ENCODE peak calls at places on chromosome 6, in six cellular contexts. One of them, this sample, is unnamed.
A peak's percentile ranks its signal among the peaks of the same experiment; 100 is the strongest.

GRCh38 chr6:42820509-42821340 is 38.9 kb downstream of the BICRAL start:
- DNase-seq in A549: no peak
- DNase-seq in endothelial cell of umbilical vein: no peak
- DNase-seq in HCT116: no peak
- DNase-seq in body of pancreas: no peak
- DNase-seq in prostate gland: no peak
- DNase-seq in this sample: peak; percentile 51

GRCh38 chr6:118768904-118769325 is 117.5 kb upstream of the CEP85L start:
- DNase-seq in A549: no peak
- DNase-seq in endothelial cell of umbilical vein: no peak
- DNase-seq in HCT116: no peak
- DNase-seq in body of pancreas: no peak
- DNase-seq in prostate gland: peak; percentile 29
- DNase-seq in this sample: no peak

GRCh38 chr6:56062856-56063255 is 184.5 kb downstream of the COL21A1 start:
- DNase-seq in A549: no peak
- DNase-seq in endothelial cell of umbilical vein: no peak
- DNase-seq in HCT116: no peak
- DNase-seq in body of pancreas: no peak
- DNase-seq in prostate gland: no peak
- DNase-seq in this sample: no peak

GRCh38 chr6:45608252-45608911 is 230.6 kb upstream of the SUPT3H start:
- DNase-seq in A549: no peak
- DNase-seq in endothelial cell of umbilical vein: no peak
- DNase-seq in HCT116: no peak
- DNase-seq in body of pancreas: no peak
- DNase-seq in prostate gland: no peak
- DNase-seq in this sample: no peak

GRCh38 chr6:137497722-137498463 is 3.7 kb upstream of the OLIG3 start:
- DNase-seq in A549: no peak
- DNase-seq in endothelial cell of umbilical vein: no peak
- DNase-seq in HCT116: no peak
- DNase-seq in body of pancreas: no peak
- DNase-seq in prostate gland: no peak
- DNase-seq in this sample: no peak

GRCh38 chr6:162627362-162627761 is 100.2 kb downstream of the PRKN start:
- DNase-seq in A549: no peak
- DNase-seq in endothelial cell of umbilical vein: no peak
- DNase-seq in HCT116: no peak
- DNase-seq in body of pancreas: no peak
- DNase-seq in prostate gland: no peak
- DNase-seq in this sample: no peak

GRCh38 chr6:33964387-33964786 is 160.6 kb upstream of the MLN start:
- DNase-seq in A549: no peak
- DNase-seq in endothelial cell of umbilical vein: no peak
- DNase-seq in HCT116: no peak
- DNase-seq in body of pancreas: no peak
- DNase-seq in prostate gland: no peak
- DNase-seq in this sample: no peak

GRCh38 chr6:167129159-167129558 is 6.3 kb downstream of the CCR6 start:
- DNase-seq in A549: no peak
- DNase-seq in endothelial cell of umbilical vein: no peak
- DNase-seq in HCT116: no peak
- DNase-seq in body of pancreas: no peak
- DNase-seq in prostate gland: no peak
- DNase-seq in this sample: no peak

GRCh38 chr6:157712585-157713295 is 110.3 kb upstream of the SNX9 start:
- DNase-seq in A549: no peak
- DNase-seq in endothelial cell of umbilical vein: no peak
- DNase-seq in HCT116: no peak
- DNase-seq in body of pancreas: no peak
- DNase-seq in prostate gland: no peak
- DNase-seq in this sample: no peak

GRCh38 chr6:98871057-98871456 is 36.7 kb downstream of the POU3F2 start:
- DNase-seq in A549: no peak
- DNase-seq in endothelial cell of umbilical vein: peak; percentile 66
- DNase-seq in HCT116: no peak
- DNase-seq in body of pancreas: no peak
- DNase-seq in prostate gland: peak; percentile 5
- DNase-seq in this sample: no peak
- H3K27ac ChIP-seq in A549: no peak overlapping the region
- H3K27ac ChIP-seq in endothelial cell of umbilical vein: no peak overlapping the region
- H3K27ac ChIP-seq in HCT116: no peak overlapping the region
- H3K27ac ChIP-seq in body of pancreas: no peak overlapping the region
- H3K27ac ChIP-seq in prostate gland: no peak overlapping the region
- H3K27ac ChIP-seq in this sample: no peak overlapping the region

DNA sequence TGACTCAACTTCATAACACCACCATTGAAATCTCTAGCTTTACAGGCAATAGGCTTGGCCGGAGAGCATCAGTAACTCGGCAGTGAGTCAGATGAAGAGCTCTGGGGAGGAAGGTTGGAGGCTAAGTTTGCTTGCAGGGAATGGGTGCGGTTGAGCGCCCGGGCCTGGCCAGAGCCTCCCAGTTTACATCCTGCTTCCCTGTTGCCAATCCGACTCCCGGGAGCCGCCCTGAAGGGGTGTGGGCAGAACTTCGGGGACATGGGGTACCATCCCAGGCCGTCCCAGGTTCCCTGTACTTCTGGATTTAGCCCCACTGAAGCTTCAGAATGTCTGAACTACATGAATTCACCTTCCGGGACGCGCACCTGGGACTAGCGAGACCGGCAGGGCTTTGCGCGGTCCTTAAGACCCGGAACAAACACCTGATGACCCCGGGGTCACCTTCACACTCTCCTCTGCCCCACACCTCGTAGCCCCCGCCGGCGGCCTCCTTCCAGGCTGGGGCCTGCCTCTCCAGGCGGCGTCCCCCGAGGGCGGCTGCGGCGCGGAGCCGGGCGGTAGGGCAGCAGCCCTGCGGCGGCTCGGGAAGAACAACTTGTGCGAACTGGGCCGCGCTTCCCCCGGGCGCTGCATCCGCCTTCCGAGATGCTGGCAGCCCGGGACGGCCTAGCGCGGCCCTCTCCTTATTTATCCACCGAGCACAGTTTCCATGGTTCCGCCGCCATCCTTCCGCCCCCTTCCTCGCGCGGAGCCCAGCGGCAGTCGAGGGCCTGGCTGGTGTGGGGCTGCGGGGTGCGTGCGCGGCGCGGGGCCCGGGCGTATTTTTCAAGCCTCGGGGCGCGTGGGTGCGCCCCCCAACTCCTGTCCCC is 56.6 kb upstream of the RREB1 start:
- DNase-seq in A549: no peak
- DNase-seq in endothelial cell of umbilical vein: peak; percentile 21
- DNase-seq in HCT116: no peak
- DNase-seq in body of pancreas: peak; percentile 62
- DNase-seq in prostate gland: peak; percentile 21
- DNase-seq in this sample: peak; percentile 44
- TF ChIP-seq POLR2A in A549: no peak
- TF ChIP-seq POLR2A in endothelial cell of umbilical vein: no peak
- TF ChIP-seq POLR2A in HCT116: no peak
- TF ChIP-seq POLR2A in body of pancreas: no peak
- TF ChIP-seq POLR2A in prostate gland: no peak
- TF ChIP-seq POLR2A in this sample: peak; percentile 22

GRCh38 chr6:14039038-14039437 is 78.5 kb upstream of the CD83 start:
- DNase-seq in A549: no peak
- DNase-seq in endothelial cell of umbilical vein: no peak
- DNase-seq in HCT116: no peak
- DNase-seq in body of pancreas: no peak
- DNase-seq in prostate gland: no peak
- DNase-seq in this sample: no peak

GRCh38 chr6:14038636-14039035 is 78.9 kb upstream of the CD83 start:
- DNase-seq in A549: no peak
- DNase-seq in endothelial cell of umbilical vein: no peak
- DNase-seq in HCT116: no peak
- DNase-seq in body of pancreas: no peak
- DNase-seq in prostate gland: no peak
- DNase-seq in this sample: no peak

GRCh38 chr6:14037402-14038277 is 79.9 kb upstream of the CD83 start:
- DNase-seq in A549: no peak
- DNase-seq in endothelial cell of umbilical vein: no peak
- DNase-seq in HCT116: no peak
- DNase-seq in body of pancreas: no peak
- DNase-seq in prostate gland: no peak
- DNase-seq in this sample: no peak

GRCh38 chr6:14036911-14037310 is 80.7 kb upstream of the CD83 start:
- DNase-seq in A549: no peak
- DNase-seq in endothelial cell of umbilical vein: no peak
- DNase-seq in HCT116: no peak
- DNase-seq in body of pancreas: no peak
- DNase-seq in prostate gland: no peak
- DNase-seq in this sample: no peak

DNA sequence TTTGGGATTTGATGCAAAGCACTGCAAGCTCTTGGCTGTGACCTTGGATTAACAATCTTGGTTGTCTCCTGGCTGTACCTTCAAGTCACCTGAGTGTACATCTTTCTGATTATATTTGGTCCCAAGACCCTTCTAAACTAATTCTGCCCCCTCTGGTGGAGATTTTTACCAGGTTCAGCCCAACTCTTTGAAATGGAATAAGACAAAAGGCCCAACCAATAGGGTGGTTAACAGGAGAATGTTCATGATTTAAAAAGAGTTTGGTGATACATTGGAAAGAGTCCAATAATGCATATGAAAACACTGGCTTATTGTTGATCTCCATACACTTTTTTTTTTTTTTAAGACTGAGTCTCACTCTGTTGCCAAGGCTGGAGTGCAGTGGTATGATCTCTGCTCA is 77.5 kb upstream of the CD83 start:
- DNase-seq in A549: no peak
- DNase-seq in endothelial cell of umbilical vein: no peak
- DNase-seq in HCT116: no peak
- DNase-seq in body of pancreas: no peak
- DNase-seq in prostate gland: no peak
- DNase-seq in this sample: no peak
- TF ChIP-seq CTCF in A549: no peak
- TF ChIP-seq CTCF in endothelial cell of umbilical vein: no peak
- TF ChIP-seq CTCF in HCT116: no peak
- TF ChIP-seq CTCF in body of pancreas: no peak
- TF ChIP-seq CTCF in prostate gland: no peak
- TF ChIP-seq CTCF in this sample: no peak

GRCh38 chr6:31655349-31656237 is at the start of gene APOM:
- DNase-seq in A549: no peak
- DNase-seq in endothelial cell of umbilical vein: no peak
- DNase-seq in HCT116: no peak
- DNase-seq in body of pancreas: no peak
- DNase-seq in prostate gland: no peak
- DNase-seq in this sample: no peak
- H3K27ac ChIP-seq in A549: no peak within 1 kb of the TSS
- H3K27ac ChIP-seq in endothelial cell of umbilical vein: no peak within 1 kb of the TSS
- H3K27ac ChIP-seq in HCT116: no peak within 1 kb of the TSS
- H3K27ac ChIP-seq in body of pancreas: no peak within 1 kb of the TSS
- H3K27ac ChIP-seq in prostate gland: no peak within 1 kb of the TSS
- H3K27ac ChIP-seq in this sample: no peak within 1 kb of the TSS

GRCh38 chr6:104954091-104954797 is 2.7 kb upstream of the LIN28B start:
- DNase-seq in A549: no peak
- DNase-seq in endothelial cell of umbilical vein: no peak
- DNase-seq in HCT116: no peak
- DNase-seq in body of pancreas: no peak
- DNase-seq in prostate gland: no peak
- DNase-seq in this sample: no peak
- TF ChIP-seq POLR2A in A549: no peak
- TF ChIP-seq POLR2A in endothelial cell of umbilical vein: no peak
- TF ChIP-seq POLR2A in HCT116: no peak
- TF ChIP-seq POLR2A in body of pancreas: no peak
- TF ChIP-seq POLR2A in prostate gland: no peak
- TF ChIP-seq POLR2A in this sample: no peak